ENCODE peak calls at places on chromosomes 1 and 21, in six cellular contexts. O is small intestine; Z is CD8-positive, alpha-beta T cell; P is heart right ventricle; K is GM23338; J is aorta. E is an unnamed sample.

GRCh38 chr1:9792156-9793042 is 31.4 kb downstream of the CLSTN1 start:
- DNase-seq in J (no peak), O (peak; percentile 24), Z (no peak), P (no peak), K (peak; percentile 88), E (no peak)

GRCh38 chr1:221576268-221576667 is 165.6 kb downstream of the DUSP10 start:
- DNase-seq in P (no peak), O (no peak), J (no peak), K (peak; percentile 13), Z (no peak), E (no peak)

GRCh38 chr1:46806196-46807020 is 7.6 kb downstream of the CYP4B1 start:
- DNase-seq in P (peak; percentile 53), O (peak; percentile 70), K (no peak), J (peak; percentile 63), Z (no peak), E (no peak)

GRCh38 chr1:115210302-115210711 is 121.0 kb upstream of the TSPAN2 start:
- DNase-seq in O (no peak), P (no peak), J (no peak), Z (no peak), K (no peak), E (no peak)

GRCh38 chr1:107262472-107263286 is 121.8 kb downstream of the NTNG1 start:
- DNase-seq in K (no peak), Z (no peak), J (no peak), P (no peak), O (no peak), E (no peak)

GRCh38 chr21:28375708-28376385 is 616.8 kb downstream of the LTN1 start:
- DNase-seq in K (no peak), P (no peak), Z (no peak), J (no peak), O (peak; percentile 52), E (no peak)

GRCh38 chr1:186930248-186930647 is 101.5 kb downstream of the PLA2G4A start:
- DNase-seq in K (no peak), J (no peak), P (no peak), Z (no peak), O (no peak), E (no peak)

GRCh38 chr21:46056450-46056903 is 41.4 kb upstream of the COL6A2 start:
- DNase-seq in P (peak; percentile 63), J (peak; percentile 95), O (no peak), Z (no peak), K (peak; percentile 51), E (peak; percentile 95)

GRCh38 chr1:89610457-89610991 is 22.4 kb upstream of the LRRC8C start:
- DNase-seq in O (no peak), P (no peak), K (no peak), Z (peak; percentile 73), J (no peak), E (no peak)

GRCh38 chr1:230112131-230112701 is 45.2 kb downstream of the GALNT2 start:
- DNase-seq in K (peak; percentile 48), O (no peak), J (no peak), Z (no peak), P (no peak), E (peak; percentile 39)

GRCh38 chr1:73593379-73593778 is 604.6 kb downstream of the LRRIQ3 start:
- DNase-seq in K (peak; percentile 44), Z (no peak), O (peak; percentile 77), J (no peak), P (no peak), E (peak; percentile 17)

GRCh38 chr1:3547055-3548005 is 64.0 kb downstream of the MEGF6 start:
- DNase-seq in P (no peak), Z (no peak), O (no peak), J (peak; percentile 68), K (no peak), E (no peak)

GRCh38 chr1:49298304-49298703 is 521.6 kb upstream of the BEND5 start:
- DNase-seq in K (peak; percentile 7), O (no peak), J (no peak), P (no peak), Z (no peak), E (peak; percentile 19)

GRCh38 chr1:112040891-112041740 is 51.6 kb upstream of the KCND3 start:
- DNase-seq in O (no peak), J (no peak), P (no peak), Z (no peak), K (no peak), E (no peak)

GRCh38 chr1:199172286-199173124 is 533.7 kb downstream of the PTPRC start:
- DNase-seq in K (no peak), J (no peak), P (no peak), O (no peak), Z (no peak), E (no peak)

GRCh38 chr1:219277304-219277840 is 103.7 kb downstream of the LYPLAL1 start:
- DNase-seq in J (no peak), P (no peak), K (no peak), Z (no peak), O (no peak), E (no peak)

GRCh38 chr1:7117599-7118281 is 332.5 kb downstream of the CAMTA1 start:
- DNase-seq in O (peak; percentile 5), J (peak; percentile 61), Z (no peak), K (peak; percentile 87), P (no peak), E (no peak)

DNA sequence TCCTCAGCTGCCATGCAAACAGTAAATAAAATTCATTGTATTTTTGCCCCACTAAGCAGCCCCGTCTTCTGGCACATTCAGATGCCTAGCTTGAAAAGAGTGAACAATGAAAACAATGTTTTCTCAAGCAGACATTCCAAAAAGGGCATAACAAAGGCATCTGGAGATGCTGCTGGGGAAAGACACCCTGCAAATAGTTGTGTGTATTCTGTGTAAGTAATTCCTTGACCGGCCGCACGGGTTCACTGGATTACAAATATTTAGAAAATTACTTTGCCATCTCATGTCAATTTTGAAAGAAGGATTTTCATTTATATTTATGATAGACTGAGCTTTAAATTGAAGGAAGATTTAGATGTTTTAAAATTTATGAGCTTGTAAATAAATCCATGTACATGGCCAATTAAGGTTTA is 142.2 kb downstream of the SLC45A1 start:
- DNase-seq in J (no peak), O (no peak), Z (no peak), P (no peak), K (peak; percentile 89), E (no peak)
- H3K4me1 ChIP-seq in J (peaks cover 1% of the 10 kb centered on the region), O (peaks cover 11% of the 10 kb centered on the region), Z (peaks cover 31% of the 10 kb centered on the region), P (peaks cover 80% of the 10 kb centered on the region), K (peaks cover 65% of the 10 kb centered on the region), E (peaks cover 23% of the 10 kb centered on the region)

GRCh38 chr1:156492591-156493080 is 7.9 kb downstream of the MEF2D start:
- DNase-seq in J (peak; percentile 63), K (no peak), P (no peak), Z (no peak), O (no peak), E (no peak)
- H3K4me3 ChIP-seq in J (no peak overlapping the region), K (no peak overlapping the region), P (peak overlapping the region; percentile 14), Z (no peak overlapping the region), O (no peak overlapping the region), E (no peak overlapping the region)

DNA sequence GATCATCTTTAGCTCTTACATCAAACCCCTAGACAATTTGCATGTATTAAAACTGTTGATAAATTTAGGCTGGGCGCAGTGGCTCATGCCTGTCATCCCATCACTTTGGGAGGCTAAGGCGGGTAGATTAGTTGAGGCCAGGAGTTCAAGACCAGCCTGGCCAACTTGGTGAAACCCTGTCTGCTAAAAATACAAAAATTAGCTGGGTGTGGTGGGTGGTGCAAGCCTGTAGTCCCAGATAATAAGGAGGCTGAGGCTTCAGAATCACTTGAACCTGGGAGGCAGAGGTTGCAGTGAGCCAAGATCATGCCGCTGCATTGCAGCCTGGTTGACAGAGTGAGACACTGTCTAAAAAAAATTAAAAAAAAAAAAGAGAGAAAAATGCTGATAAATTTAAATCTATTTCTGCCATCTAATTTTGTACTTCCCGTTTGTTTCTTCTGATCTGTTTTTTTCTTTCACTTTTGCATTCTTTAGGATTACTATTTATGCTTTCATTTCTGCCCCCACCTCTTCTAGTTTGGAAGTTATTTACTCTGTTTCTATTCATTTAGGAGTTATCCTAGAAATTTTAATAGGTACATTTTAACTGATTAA is 3.1 kb upstream of the DENND1B start:
- DNase-seq in O (no peak), J (no peak), K (no peak), P (no peak), Z (no peak), E (no peak)
- H3K4me1 ChIP-seq in O (no peaks in the 10 kb centered on the region), J (no peaks in the 10 kb centered on the region), K (peaks cover 18% of the 10 kb centered on the region), P (peaks cover 19% of the 10 kb centered on the region), Z (peaks cover 28% of the 10 kb centered on the region), E (no peaks in the 10 kb centered on the region)

GRCh38 chr1:121518726-121519041 is 333.9 kb downstream of the SRGAP2C start:
- DNase-seq in K (no peak), Z (no peak), J (no peak), O (no peak), P (no peak), E (no peak)
- H3K4me3 ChIP-seq in K (peak overlapping the region; percentile 70), Z (peak overlapping the region; percentile 89), J (no peak overlapping the region), O (peak overlapping the region; percentile 77), P (peak overlapping the region; percentile 48), E (no peak overlapping the region)

GRCh38 chr1:94302960-94303359 is 65.6 kb upstream of the ARHGAP29 start:
- DNase-seq in P (no peak), O (no peak), J (no peak), K (no peak), Z (no peak), E (no peak)

GRCh38 chr1:94304553-94304952 is 67.2 kb upstream of the ARHGAP29 start:
- DNase-seq in O (no peak), Z (no peak), K (no peak), J (no peak), P (no peak), E (no peak)

GRCh38 chr1:94300731-94301130 is 63.3 kb upstream of the ARHGAP29 start:
- DNase-seq in Z (no peak), O (peak; percentile 35), J (no peak), P (no peak), K (no peak), E (no peak)

GRCh38 chr1:94301186-94301585 is 63.8 kb upstream of the ARHGAP29 start:
- DNase-seq in Z (no peak), K (no peak), P (no peak), J (no peak), O (no peak), E (no peak)

GRCh38 chr1:94302497-94302896 is 65.1 kb upstream of the ARHGAP29 start:
- DNase-seq in K (no peak), J (no peak), O (no peak), Z (no peak), P (no peak), E (no peak)
- H3K4me1 ChIP-seq in K (peaks cover 4% of the 10 kb centered on the region), J (peaks cover 4% of the 10 kb centered on the region), O (peaks cover 9% of the 10 kb centered on the region), Z (no peaks in the 10 kb centered on the region), P (peaks cover 87% of the 10 kb centered on the region), E (peaks cover 7% of the 10 kb centered on the region)

E was measured in ovary.